ENCODE peak calls at places on chromosomes 7 and 10, in four cellular contexts. U, A, E and W are unnamed samples.

GRCh38 chr10:98446656-98447221 is at the start of gene HPS1:
- DNase-seq in U (no peak), A (peak), E (peak), W (peak)

GRCh38 chr7:146115665-146116451 is 743 bp upstream of the CNTNAP2 start:
- DNase-seq in U (peak), A (peak), E (peak), W (no peak)

GRCh38 chr7:143255564-143255963 is 7.7 kb upstream of the GSTK1 start:
- DNase-seq in U (no peak), A (no peak), E (no peak), W (no peak)

GRCh38 chr7:129468087-129468486 is 33.9 kb downstream of the STRIP2 start:
- DNase-seq in U (no peak), A (no peak), E (no peak), W (no peak)

GRCh38 chr10:5563991-5564536 is 39.3 kb downstream of the CALML3 start:
- DNase-seq in U (no peak), A (no peak), E (no peak), W (no peak)

GRCh38 chr7:2802504-2803341 is 41.4 kb downstream of the GNA12 start:
- DNase-seq in U (no peak), A (no peak), E (no peak), W (no peak)

GRCh38 chr7:13169356-13169755 is 481.9 kb downstream of the ARL4A start:
- DNase-seq in U (no peak), A (no peak), E (no peak), W (no peak)

GRCh38 chr7:4861673-4862072 is at the start of gene PAPOLB:
- DNase-seq in U (no peak), A (no peak), E (no peak), W (no peak)

GRCh38 chr10:91642831-91643692 is 10.2 kb upstream of the PPP1R3C start:
- DNase-seq in U (no peak), A (no peak), E (no peak), W (no peak)
- TF ChIP-seq NRF1 in U (no peak), A (no peak), E (no peak), W (no peak)

GRCh38 chr10:73857446-73857845 is 16.9 kb downstream of the CAMK2G start:
- DNase-seq in U (no peak), A (no peak), E (no peak), W (peak)
- TF ChIP-seq NRF1 in U (no peak), A (no peak), E (no peak), W (no peak)

GRCh38 chr10:114755537-114755936 is 66.0 kb upstream of the FHIP2A start:
- DNase-seq in U (no peak), A (no peak), E (no peak), W (no peak)

GRCh38 chr10:114754445-114755320 is 66.9 kb upstream of the FHIP2A start:
- DNase-seq in U (no peak), A (no peak), E (no peak), W (no peak)

GRCh38 chr10:114762811-114763210 is 58.8 kb upstream of the FHIP2A start:
- DNase-seq in U (no peak), A (no peak), E (no peak), W (no peak)

GRCh38 chr10:114761205-114762193 is 60.1 kb upstream of the FHIP2A start:
- DNase-seq in U (no peak), A (no peak), E (no peak), W (no peak)

GRCh38 chr10:114758331-114758730 is 63.2 kb upstream of the FHIP2A start:
- DNase-seq in U (no peak), A (no peak), E (no peak), W (no peak)
- TF ChIP-seq NRF1 in U (no peak), A (no peak), E (no peak), W (no peak)

GRCh38 chr10:89373916-89374711 is 3.7 kb upstream of the IFIT1B start:
- DNase-seq in U (no peak), A (peak), E (peak), W (no peak)
- TF ChIP-seq NRF1 in U (no peak), A (no peak), E (no peak), W (no peak)